ENCODE peak calls at places on chromosomes 6 and 20, in seven cellular contexts. One of them, this sample, is unnamed.

GRCh38 chr6:35895560-35895959 is 25.3 kb downstream of the SRPK1 start:
- DNase-seq in nephron progenitor cell: no peak
- DNase-seq in stimulated activated CD8-positive, alpha-beta memory T cell treated with anti-CD3 and anti-CD28 coated beads, Interleukin-2, amount 100 ng/mL, for 1 hour: no peak
- DNase-seq in Calu3: peak; percentile 17
- DNase-seq in hypothalamus: no peak
- DNase-seq in NCI-H187 treated with DMSO at 0.1 percent for 48 hours: no peak
- DNase-seq in NCI-H1092 treated with DMSO at 0.1 percent for 48 hours: no peak
- DNase-seq in this sample: no peak

GRCh38 chr6:157244175-157244574 is 79.1 kb downstream of the TMEM242 start:
- DNase-seq in Calu3: no peak
- DNase-seq in NCI-H1092 treated with DMSO at 0.1 percent for 48 hours: no peak
- DNase-seq in hypothalamus: no peak
- DNase-seq in nephron progenitor cell: no peak
- DNase-seq in stimulated activated CD8-positive, alpha-beta memory T cell treated with anti-CD3 and anti-CD28 coated beads, Interleukin-2, amount 100 ng/mL, for 1 hour: no peak
- DNase-seq in NCI-H187 treated with DMSO at 0.1 percent for 48 hours: no peak
- DNase-seq in this sample: no peak

GRCh38 chr20:50460608-50461268 is 49.4 kb upstream of the PTPN1 start:
- DNase-seq in Calu3: peak; percentile 96
- DNase-seq in NCI-H187 treated with DMSO at 0.1 percent for 48 hours: no peak
- DNase-seq in hypothalamus: peak; percentile 12
- DNase-seq in NCI-H1092 treated with DMSO at 0.1 percent for 48 hours: peak; percentile 50
- DNase-seq in nephron progenitor cell: peak; percentile 92
- DNase-seq in stimulated activated CD8-positive, alpha-beta memory T cell treated with anti-CD3 and anti-CD28 coated beads, Interleukin-2, amount 100 ng/mL, for 1 hour: peak; percentile 55
- DNase-seq in this sample: peak; percentile 43

GRCh38 chr6:138026342-138026741 is 80.9 kb downstream of the PERP start:
- DNase-seq in nephron progenitor cell: no peak
- DNase-seq in NCI-H187 treated with DMSO at 0.1 percent for 48 hours: no peak
- DNase-seq in Calu3: no peak
- DNase-seq in stimulated activated CD8-positive, alpha-beta memory T cell treated with anti-CD3 and anti-CD28 coated beads, Interleukin-2, amount 100 ng/mL, for 1 hour: no peak
- DNase-seq in hypothalamus: no peak
- DNase-seq in NCI-H1092 treated with DMSO at 0.1 percent for 48 hours: no peak
- DNase-seq in this sample: no peak

GRCh38 chr6:659716-660581 is 3.0 kb upstream of the HUS1B start:
- DNase-seq in hypothalamus: no peak
- DNase-seq in Calu3: no peak
- DNase-seq in NCI-H187 treated with DMSO at 0.1 percent for 48 hours: no peak
- DNase-seq in nephron progenitor cell: no peak
- DNase-seq in NCI-H1092 treated with DMSO at 0.1 percent for 48 hours: no peak
- DNase-seq in stimulated activated CD8-positive, alpha-beta memory T cell treated with anti-CD3 and anti-CD28 coated beads, Interleukin-2, amount 100 ng/mL, for 1 hour: no peak
- DNase-seq in this sample: no peak

GRCh38 chr6:99951016-99951805 is 42.8 kb downstream of the MCHR2 start:
- DNase-seq in NCI-H187 treated with DMSO at 0.1 percent for 48 hours: no peak
- DNase-seq in stimulated activated CD8-positive, alpha-beta memory T cell treated with anti-CD3 and anti-CD28 coated beads, Interleukin-2, amount 100 ng/mL, for 1 hour: no peak
- DNase-seq in nephron progenitor cell: no peak
- DNase-seq in NCI-H1092 treated with DMSO at 0.1 percent for 48 hours: no peak
- DNase-seq in Calu3: no peak
- DNase-seq in hypothalamus: no peak
- DNase-seq in this sample: no peak

GRCh38 chr6:25971187-25971811 is 8.7 kb downstream of the TRIM38 start:
- DNase-seq in Calu3: peak; percentile 58
- DNase-seq in NCI-H187 treated with DMSO at 0.1 percent for 48 hours: no peak
- DNase-seq in nephron progenitor cell: no peak
- DNase-seq in hypothalamus: no peak
- DNase-seq in stimulated activated CD8-positive, alpha-beta memory T cell treated with anti-CD3 and anti-CD28 coated beads, Interleukin-2, amount 100 ng/mL, for 1 hour: no peak
- DNase-seq in NCI-H1092 treated with DMSO at 0.1 percent for 48 hours: no peak
- DNase-seq in this sample: no peak

GRCh38 chr20:33443006-33443511 is 504 bp downstream of the SNTA1 start:
- DNase-seq in stimulated activated CD8-positive, alpha-beta memory T cell treated with anti-CD3 and anti-CD28 coated beads, Interleukin-2, amount 100 ng/mL, for 1 hour: peak; percentile 4
- DNase-seq in hypothalamus: no peak
- DNase-seq in Calu3: no peak
- DNase-seq in NCI-H1092 treated with DMSO at 0.1 percent for 48 hours: peak; percentile 65
- DNase-seq in NCI-H187 treated with DMSO at 0.1 percent for 48 hours: no peak
- DNase-seq in nephron progenitor cell: no peak
- DNase-seq in this sample: no peak

GRCh38 chr6:117829594-117830319 is 77.3 kb upstream of the SLC35F1 start:
- DNase-seq in NCI-H187 treated with DMSO at 0.1 percent for 48 hours: no peak
- DNase-seq in Calu3: peak; percentile 33
- DNase-seq in NCI-H1092 treated with DMSO at 0.1 percent for 48 hours: no peak
- DNase-seq in stimulated activated CD8-positive, alpha-beta memory T cell treated with anti-CD3 and anti-CD28 coated beads, Interleukin-2, amount 100 ng/mL, for 1 hour: no peak
- DNase-seq in nephron progenitor cell: peak; percentile 67
- DNase-seq in hypothalamus: no peak
- DNase-seq in this sample: peak; percentile 9

GRCh38 chr20:13877789-13878188 is 93.0 kb downstream of the NDUFAF5 start:
- DNase-seq in NCI-H187 treated with DMSO at 0.1 percent for 48 hours: no peak
- DNase-seq in NCI-H1092 treated with DMSO at 0.1 percent for 48 hours: peak; percentile 82
- DNase-seq in hypothalamus: no peak
- DNase-seq in nephron progenitor cell: no peak
- DNase-seq in Calu3: no peak
- DNase-seq in stimulated activated CD8-positive, alpha-beta memory T cell treated with anti-CD3 and anti-CD28 coated beads, Interleukin-2, amount 100 ng/mL, for 1 hour: no peak
- DNase-seq in this sample: no peak

GRCh38 chr6:79868098-79868722 is 79.1 kb downstream of the ELOVL4 start:
- DNase-seq in stimulated activated CD8-positive, alpha-beta memory T cell treated with anti-CD3 and anti-CD28 coated beads, Interleukin-2, amount 100 ng/mL, for 1 hour: no peak
- DNase-seq in Calu3: peak; percentile 71
- DNase-seq in NCI-H187 treated with DMSO at 0.1 percent for 48 hours: peak; percentile 68
- DNase-seq in NCI-H1092 treated with DMSO at 0.1 percent for 48 hours: peak; percentile 86
- DNase-seq in hypothalamus: no peak
- DNase-seq in nephron progenitor cell: peak; percentile 34
- DNase-seq in this sample: peak; percentile 24

GRCh38 chr6:40545954-40546353 is 41.2 kb downstream of the LRFN2 start:
- DNase-seq in NCI-H1092 treated with DMSO at 0.1 percent for 48 hours: no peak
- DNase-seq in hypothalamus: no peak
- DNase-seq in NCI-H187 treated with DMSO at 0.1 percent for 48 hours: no peak
- DNase-seq in stimulated activated CD8-positive, alpha-beta memory T cell treated with anti-CD3 and anti-CD28 coated beads, Interleukin-2, amount 100 ng/mL, for 1 hour: no peak
- DNase-seq in nephron progenitor cell: peak; percentile 47
- DNase-seq in Calu3: no peak
- DNase-seq in this sample: no peak

GRCh38 chr20:36394340-36394965 is 88.3 kb downstream of the DLGAP4 start:
- DNase-seq in Calu3: no peak
- DNase-seq in stimulated activated CD8-positive, alpha-beta memory T cell treated with anti-CD3 and anti-CD28 coated beads, Interleukin-2, amount 100 ng/mL, for 1 hour: no peak
- DNase-seq in hypothalamus: no peak
- DNase-seq in NCI-H187 treated with DMSO at 0.1 percent for 48 hours: no peak
- DNase-seq in NCI-H1092 treated with DMSO at 0.1 percent for 48 hours: no peak
- DNase-seq in nephron progenitor cell: no peak
- DNase-seq in this sample: no peak

GRCh38 chr6:158417760-158418098 is 105.5 kb downstream of the TULP4 start:
- DNase-seq in NCI-H1092 treated with DMSO at 0.1 percent for 48 hours: no peak
- DNase-seq in nephron progenitor cell: no peak
- DNase-seq in Calu3: peak; percentile 40
- DNase-seq in stimulated activated CD8-positive, alpha-beta memory T cell treated with anti-CD3 and anti-CD28 coated beads, Interleukin-2, amount 100 ng/mL, for 1 hour: no peak
- DNase-seq in NCI-H187 treated with DMSO at 0.1 percent for 48 hours: no peak
- DNase-seq in hypothalamus: no peak
- DNase-seq in this sample: no peak

GRCh38 chr6:150835620-150836019 is 29.9 kb upstream of the MTHFD1L start:
- DNase-seq in stimulated activated CD8-positive, alpha-beta memory T cell treated with anti-CD3 and anti-CD28 coated beads, Interleukin-2, amount 100 ng/mL, for 1 hour: no peak
- DNase-seq in Calu3: peak; percentile 29
- DNase-seq in hypothalamus: no peak
- DNase-seq in nephron progenitor cell: no peak
- DNase-seq in NCI-H187 treated with DMSO at 0.1 percent for 48 hours: no peak
- DNase-seq in NCI-H1092 treated with DMSO at 0.1 percent for 48 hours: no peak
- DNase-seq in this sample: no peak

GRCh38 chr20:30168025-30168799 is 1089.3 kb upstream of the DEFB115 start:
- DNase-seq in NCI-H187 treated with DMSO at 0.1 percent for 48 hours: no peak
- DNase-seq in Calu3: no peak
- DNase-seq in hypothalamus: no peak
- DNase-seq in stimulated activated CD8-positive, alpha-beta memory T cell treated with anti-CD3 and anti-CD28 coated beads, Interleukin-2, amount 100 ng/mL, for 1 hour: peak; percentile 16
- DNase-seq in nephron progenitor cell: no peak
- DNase-seq in NCI-H1092 treated with DMSO at 0.1 percent for 48 hours: no peak
- DNase-seq in this sample: no peak

GRCh38 chr6:56450882-56451739 is 191.6 kb downstream of the DST start:
- DNase-seq in NCI-H187 treated with DMSO at 0.1 percent for 48 hours: no peak
- DNase-seq in hypothalamus: no peak
- DNase-seq in stimulated activated CD8-positive, alpha-beta memory T cell treated with anti-CD3 and anti-CD28 coated beads, Interleukin-2, amount 100 ng/mL, for 1 hour: no peak
- DNase-seq in Calu3: no peak
- DNase-seq in nephron progenitor cell: no peak
- DNase-seq in NCI-H1092 treated with DMSO at 0.1 percent for 48 hours: no peak
- DNase-seq in this sample: no peak

GRCh38 chr6:6678811-6679210 is 90.3 kb downstream of the LY86 start:
- DNase-seq in NCI-H1092 treated with DMSO at 0.1 percent for 48 hours: no peak
- DNase-seq in Calu3: no peak
- DNase-seq in NCI-H187 treated with DMSO at 0.1 percent for 48 hours: no peak
- DNase-seq in stimulated activated CD8-positive, alpha-beta memory T cell treated with anti-CD3 and anti-CD28 coated beads, Interleukin-2, amount 100 ng/mL, for 1 hour: no peak
- DNase-seq in nephron progenitor cell: no peak
- DNase-seq in hypothalamus: no peak
- DNase-seq in this sample: no peak

GRCh38 chr6:166767191-166767590 is 140.1 kb upstream of the RPS6KA2 start:
- DNase-seq in Calu3: no peak
- DNase-seq in NCI-H1092 treated with DMSO at 0.1 percent for 48 hours: no peak
- DNase-seq in NCI-H187 treated with DMSO at 0.1 percent for 48 hours: no peak
- DNase-seq in stimulated activated CD8-positive, alpha-beta memory T cell treated with anti-CD3 and anti-CD28 coated beads, Interleukin-2, amount 100 ng/mL, for 1 hour: no peak
- DNase-seq in nephron progenitor cell: no peak
- DNase-seq in hypothalamus: no peak
- DNase-seq in this sample: no peak

GRCh38 chr20:14716251-14716650 is 378.8 kb upstream of the FLRT3 start:
- DNase-seq in nephron progenitor cell: no peak
- DNase-seq in Calu3: no peak
- DNase-seq in NCI-H1092 treated with DMSO at 0.1 percent for 48 hours: no peak
- DNase-seq in NCI-H187 treated with DMSO at 0.1 percent for 48 hours: no peak
- DNase-seq in stimulated activated CD8-positive, alpha-beta memory T cell treated with anti-CD3 and anti-CD28 coated beads, Interleukin-2, amount 100 ng/mL, for 1 hour: no peak
- DNase-seq in hypothalamus: no peak
- DNase-seq in this sample: no peak

GRCh38 chr20:48823960-48824497 is 3.8 kb downstream of the PREX1 start:
- DNase-seq in stimulated activated CD8-positive, alpha-beta memory T cell treated with anti-CD3 and anti-CD28 coated beads, Interleukin-2, amount 100 ng/mL, for 1 hour: peak; percentile 41
- DNase-seq in hypothalamus: no peak
- DNase-seq in NCI-H1092 treated with DMSO at 0.1 percent for 48 hours: no peak
- DNase-seq in nephron progenitor cell: no peak
- DNase-seq in Calu3: no peak
- DNase-seq in NCI-H187 treated with DMSO at 0.1 percent for 48 hours: no peak
- DNase-seq in this sample: no peak

This sample was measured in smooth muscle cell of the brain vasculature.